ENCODE peak calls at places on chromosome 1, in five cellular contexts. One of them, this sample, is unnamed.

GRCh38 chr1:24910751-24911650 is 19.1 kb downstream of the RUNX3 start:
- DNase-seq in GM12865: peak
- DNase-seq in fibroblast of the aortic adventitia: no peak
- DNase-seq in activated CD4-positive, alpha-beta T cell treated with anti-CD3 and anti-CD28 coated beads, Interleukin-2, amount 10 ng/mL, durations not matched to agents 7 days and 5 days: peak
- DNase-seq in endothelial cell: no peak
- DNase-seq in this sample: no peak

GRCh38 chr1:101130673-101131072 is 105.1 kb upstream of the DPH5 start:
- DNase-seq in GM12865: no peak
- DNase-seq in fibroblast of the aortic adventitia: peak
- DNase-seq in activated CD4-positive, alpha-beta T cell treated with anti-CD3 and anti-CD28 coated beads, Interleukin-2, amount 10 ng/mL, durations not matched to agents 7 days and 5 days: no peak
- DNase-seq in endothelial cell: no peak
- DNase-seq in this sample: no peak

GRCh38 chr1:51564124-51564523 is 45.1 kb upstream of the EPS15 start:
- DNase-seq in GM12865: peak
- DNase-seq in fibroblast of the aortic adventitia: peak
- DNase-seq in activated CD4-positive, alpha-beta T cell treated with anti-CD3 and anti-CD28 coated beads, Interleukin-2, amount 10 ng/mL, durations not matched to agents 7 days and 5 days: no peak
- DNase-seq in endothelial cell: no peak
- DNase-seq in this sample: no peak

GRCh38 chr1:24849653-24850295 is 80.3 kb downstream of the RUNX3 start:
- DNase-seq in GM12865: peak
- DNase-seq in fibroblast of the aortic adventitia: peak
- DNase-seq in activated CD4-positive, alpha-beta T cell treated with anti-CD3 and anti-CD28 coated beads, Interleukin-2, amount 10 ng/mL, durations not matched to agents 7 days and 5 days: peak
- DNase-seq in endothelial cell: peak
- DNase-seq in this sample: peak

GRCh38 chr1:173341307-173341706 is 134.2 kb upstream of the TNFSF4 start:
- DNase-seq in GM12865: no peak
- DNase-seq in fibroblast of the aortic adventitia: peak
- DNase-seq in activated CD4-positive, alpha-beta T cell treated with anti-CD3 and anti-CD28 coated beads, Interleukin-2, amount 10 ng/mL, durations not matched to agents 7 days and 5 days: no peak
- DNase-seq in endothelial cell: no peak
- DNase-seq in this sample: no peak

GRCh38 chr1:168606096-168606495 is 29.7 kb downstream of the XCL1 start:
- DNase-seq in GM12865: no peak
- DNase-seq in fibroblast of the aortic adventitia: no peak
- DNase-seq in activated CD4-positive, alpha-beta T cell treated with anti-CD3 and anti-CD28 coated beads, Interleukin-2, amount 10 ng/mL, durations not matched to agents 7 days and 5 days: no peak
- DNase-seq in endothelial cell: no peak
- DNase-seq in this sample: no peak

GRCh38 chr1:55006931-55007330 is 8.2 kb downstream of the BSND start:
- DNase-seq in GM12865: no peak
- DNase-seq in fibroblast of the aortic adventitia: no peak
- DNase-seq in activated CD4-positive, alpha-beta T cell treated with anti-CD3 and anti-CD28 coated beads, Interleukin-2, amount 10 ng/mL, durations not matched to agents 7 days and 5 days: no peak
- DNase-seq in endothelial cell: no peak
- DNase-seq in this sample: no peak

GRCh38 chr1:17197696-17198095 is 7.2 kb upstream of the PADI1 start:
- DNase-seq in GM12865: no peak
- DNase-seq in fibroblast of the aortic adventitia: no peak
- DNase-seq in activated CD4-positive, alpha-beta T cell treated with anti-CD3 and anti-CD28 coated beads, Interleukin-2, amount 10 ng/mL, durations not matched to agents 7 days and 5 days: no peak
- DNase-seq in endothelial cell: no peak
- DNase-seq in this sample: no peak

GRCh38 chr1:200510228-200510623 is 100.4 kb upstream of the ZNF281 start:
- DNase-seq in GM12865: peak
- DNase-seq in fibroblast of the aortic adventitia: peak
- DNase-seq in activated CD4-positive, alpha-beta T cell treated with anti-CD3 and anti-CD28 coated beads, Interleukin-2, amount 10 ng/mL, durations not matched to agents 7 days and 5 days: peak
- DNase-seq in endothelial cell: peak
- DNase-seq in this sample: peak

GRCh38 chr1:27109103-27109822 is 45.7 kb downstream of the SLC9A1 start:
- DNase-seq in GM12865: peak
- DNase-seq in fibroblast of the aortic adventitia: no peak
- DNase-seq in activated CD4-positive, alpha-beta T cell treated with anti-CD3 and anti-CD28 coated beads, Interleukin-2, amount 10 ng/mL, durations not matched to agents 7 days and 5 days: peak
- DNase-seq in endothelial cell: peak
- DNase-seq in this sample: no peak

GRCh38 chr1:202671388-202671787 is 38.9 kb downstream of the SYT2 start:
- DNase-seq in GM12865: no peak
- DNase-seq in fibroblast of the aortic adventitia: peak
- DNase-seq in activated CD4-positive, alpha-beta T cell treated with anti-CD3 and anti-CD28 coated beads, Interleukin-2, amount 10 ng/mL, durations not matched to agents 7 days and 5 days: no peak
- DNase-seq in endothelial cell: no peak
- DNase-seq in this sample: no peak

GRCh38 chr1:213564215-213564659 is 423.5 kb upstream of the PROX1 start:
- DNase-seq in GM12865: no peak
- DNase-seq in fibroblast of the aortic adventitia: no peak
- DNase-seq in activated CD4-positive, alpha-beta T cell treated with anti-CD3 and anti-CD28 coated beads, Interleukin-2, amount 10 ng/mL, durations not matched to agents 7 days and 5 days: no peak
- DNase-seq in endothelial cell: peak
- DNase-seq in this sample: no peak

GRCh38 chr1:41274827-41275519 is 32.9 kb upstream of the SCMH1 start:
- DNase-seq in GM12865: no peak
- DNase-seq in fibroblast of the aortic adventitia: no peak
- DNase-seq in activated CD4-positive, alpha-beta T cell treated with anti-CD3 and anti-CD28 coated beads, Interleukin-2, amount 10 ng/mL, durations not matched to agents 7 days and 5 days: no peak
- DNase-seq in endothelial cell: no peak
- DNase-seq in this sample: no peak

GRCh38 chr1:91792393-91793032 is 93.4 kb downstream of the TGFBR3 start:
- DNase-seq in GM12865: no peak
- DNase-seq in fibroblast of the aortic adventitia: no peak
- DNase-seq in activated CD4-positive, alpha-beta T cell treated with anti-CD3 and anti-CD28 coated beads, Interleukin-2, amount 10 ng/mL, durations not matched to agents 7 days and 5 days: no peak
- DNase-seq in endothelial cell: no peak
- DNase-seq in this sample: no peak

GRCh38 chr1:56375184-56375837 is 204.1 kb downstream of the PLPP3 start:
- DNase-seq in GM12865: no peak
- DNase-seq in fibroblast of the aortic adventitia: peak
- DNase-seq in activated CD4-positive, alpha-beta T cell treated with anti-CD3 and anti-CD28 coated beads, Interleukin-2, amount 10 ng/mL, durations not matched to agents 7 days and 5 days: no peak
- DNase-seq in endothelial cell: no peak
- DNase-seq in this sample: no peak

GRCh38 chr1:199173356-199173755 is 534.5 kb downstream of the PTPRC start:
- DNase-seq in GM12865: peak
- DNase-seq in fibroblast of the aortic adventitia: peak
- DNase-seq in activated CD4-positive, alpha-beta T cell treated with anti-CD3 and anti-CD28 coated beads, Interleukin-2, amount 10 ng/mL, durations not matched to agents 7 days and 5 days: peak
- DNase-seq in endothelial cell: no peak
- DNase-seq in this sample: peak

GRCh38 chr1:53459321-53460175 is at the start of gene DMRTB1:
- DNase-seq in GM12865: no peak
- DNase-seq in fibroblast of the aortic adventitia: no peak
- DNase-seq in activated CD4-positive, alpha-beta T cell treated with anti-CD3 and anti-CD28 coated beads, Interleukin-2, amount 10 ng/mL, durations not matched to agents 7 days and 5 days: no peak
- DNase-seq in endothelial cell: no peak
- DNase-seq in this sample: no peak

GRCh38 chr1:201176931-201177330 is 13.7 kb upstream of the IGFN1 start:
- DNase-seq in GM12865: no peak
- DNase-seq in fibroblast of the aortic adventitia: no peak
- DNase-seq in activated CD4-positive, alpha-beta T cell treated with anti-CD3 and anti-CD28 coated beads, Interleukin-2, amount 10 ng/mL, durations not matched to agents 7 days and 5 days: no peak
- DNase-seq in endothelial cell: no peak
- DNase-seq in this sample: no peak

GRCh38 chr1:69567847-69568434 is at the start of gene LRRC7:
- DNase-seq in GM12865: no peak
- DNase-seq in fibroblast of the aortic adventitia: no peak
- DNase-seq in activated CD4-positive, alpha-beta T cell treated with anti-CD3 and anti-CD28 coated beads, Interleukin-2, amount 10 ng/mL, durations not matched to agents 7 days and 5 days: no peak
- DNase-seq in endothelial cell: peak
- DNase-seq in this sample: no peak

GRCh38 chr1:114397601-114398000 is 113.4 kb downstream of the TRIM33 start:
- DNase-seq in GM12865: no peak
- DNase-seq in fibroblast of the aortic adventitia: no peak
- DNase-seq in activated CD4-positive, alpha-beta T cell treated with anti-CD3 and anti-CD28 coated beads, Interleukin-2, amount 10 ng/mL, durations not matched to agents 7 days and 5 days: no peak
- DNase-seq in endothelial cell: no peak
- DNase-seq in this sample: no peak

GRCh38 chr1:173048629-173049326 is 2.0 kb downstream of the TNFSF18 start:
- DNase-seq in GM12865: no peak
- DNase-seq in fibroblast of the aortic adventitia: peak
- DNase-seq in activated CD4-positive, alpha-beta T cell treated with anti-CD3 and anti-CD28 coated beads, Interleukin-2, amount 10 ng/mL, durations not matched to agents 7 days and 5 days: no peak
- DNase-seq in endothelial cell: no peak
- DNase-seq in this sample: no peak

GRCh38 chr1:111758373-111758772 is 2.7 kb downstream of the DDX20 start:
- DNase-seq in GM12865: no peak
- DNase-seq in fibroblast of the aortic adventitia: no peak
- DNase-seq in activated CD4-positive, alpha-beta T cell treated with anti-CD3 and anti-CD28 coated beads, Interleukin-2, amount 10 ng/mL, durations not matched to agents 7 days and 5 days: no peak
- DNase-seq in endothelial cell: no peak
- DNase-seq in this sample: no peak

GRCh38 chr1:200636681-200637080 is 16.1 kb upstream of the KIF14 start:
- DNase-seq in GM12865: no peak
- DNase-seq in fibroblast of the aortic adventitia: no peak
- DNase-seq in activated CD4-positive, alpha-beta T cell treated with anti-CD3 and anti-CD28 coated beads, Interleukin-2, amount 10 ng/mL, durations not matched to agents 7 days and 5 days: no peak
- DNase-seq in endothelial cell: no peak
- DNase-seq in this sample: no peak

GRCh38 chr1:229716692-229717091 is 90.6 kb downstream of the URB2 start:
- DNase-seq in GM12865: no peak
- DNase-seq in fibroblast of the aortic adventitia: no peak
- DNase-seq in activated CD4-positive, alpha-beta T cell treated with anti-CD3 and anti-CD28 coated beads, Interleukin-2, amount 10 ng/mL, durations not matched to agents 7 days and 5 days: no peak
- DNase-seq in endothelial cell: no peak
- DNase-seq in this sample: no peak

GRCh38 chr1:1179339-1179982 is 5.8 kb downstream of the TTLL10 start:
- DNase-seq in GM12865: no peak
- DNase-seq in fibroblast of the aortic adventitia: no peak
- DNase-seq in activated CD4-positive, alpha-beta T cell treated with anti-CD3 and anti-CD28 coated beads, Interleukin-2, amount 10 ng/mL, durations not matched to agents 7 days and 5 days: no peak
- DNase-seq in endothelial cell: peak
- DNase-seq in this sample: no peak

GRCh38 chr1:66282885-66283284 is 251.1 kb upstream of the SGIP1 start:
- DNase-seq in GM12865: no peak
- DNase-seq in fibroblast of the aortic adventitia: peak
- DNase-seq in activated CD4-positive, alpha-beta T cell treated with anti-CD3 and anti-CD28 coated beads, Interleukin-2, amount 10 ng/mL, durations not matched to agents 7 days and 5 days: no peak
- DNase-seq in endothelial cell: no peak
- DNase-seq in this sample: no peak

GRCh38 chr1:218294531-218294930 is 9.4 kb downstream of the RRP15 start:
- DNase-seq in GM12865: no peak
- DNase-seq in fibroblast of the aortic adventitia: peak
- DNase-seq in activated CD4-positive, alpha-beta T cell treated with anti-CD3 and anti-CD28 coated beads, Interleukin-2, amount 10 ng/mL, durations not matched to agents 7 days and 5 days: no peak
- DNase-seq in endothelial cell: no peak
- DNase-seq in this sample: no peak

GRCh38 chr1:235599536-235599935 is 50.0 kb downstream of the GNG4 start:
- DNase-seq in GM12865: no peak
- DNase-seq in fibroblast of the aortic adventitia: no peak
- DNase-seq in activated CD4-positive, alpha-beta T cell treated with anti-CD3 and anti-CD28 coated beads, Interleukin-2, amount 10 ng/mL, durations not matched to agents 7 days and 5 days: no peak
- DNase-seq in endothelial cell: no peak
- DNase-seq in this sample: no peak

GRCh38 chr1:18481921-18482701 is 1.4 kb downstream of the KLHDC7A start:
- DNase-seq in GM12865: no peak
- DNase-seq in fibroblast of the aortic adventitia: no peak
- DNase-seq in activated CD4-positive, alpha-beta T cell treated with anti-CD3 and anti-CD28 coated beads, Interleukin-2, amount 10 ng/mL, durations not matched to agents 7 days and 5 days: no peak
- DNase-seq in endothelial cell: no peak
- DNase-seq in this sample: no peak

GRCh38 chr1:205480349-205481278 is 23.9 kb upstream of the CDK18 start:
- DNase-seq in GM12865: peak
- DNase-seq in fibroblast of the aortic adventitia: no peak
- DNase-seq in activated CD4-positive, alpha-beta T cell treated with anti-CD3 and anti-CD28 coated beads, Interleukin-2, amount 10 ng/mL, durations not matched to agents 7 days and 5 days: no peak
- DNase-seq in endothelial cell: no peak
- DNase-seq in this sample: no peak

GRCh38 chr1:245363821-245364220 is 209.0 kb downstream of the KIF26B start:
- DNase-seq in GM12865: no peak
- DNase-seq in fibroblast of the aortic adventitia: no peak
- DNase-seq in activated CD4-positive, alpha-beta T cell treated with anti-CD3 and anti-CD28 coated beads, Interleukin-2, amount 10 ng/mL, durations not matched to agents 7 days and 5 days: no peak
- DNase-seq in endothelial cell: no peak
- DNase-seq in this sample: peak

This sample was measured in Jurkat, Clone E6-1.